ENCODE peak calls at places on chromosomes 3 and 15, in five cellular contexts. B, D, L, K and G are unnamed samples. For H3K9me3, the result is how much of the 10 kb centered on the place peaks cover.

GRCh38 chr15:78914027-78914764 is 30.6 kb downstream of the CTSH start:
- DNase-seq in B (peak), D (no peak), K (no peak), L (peak), G (no peak)

GRCh38 chr15:69958494-69959134 is 139.1 kb downstream of the TLE3 start:
- DNase-seq in K (no peak), B (no peak), L (no peak), D (no peak), G (no peak)

GRCh38 chr15:37109952-37110630 is 9.7 kb upstream of the MEIS2 start:
- DNase-seq in D (peak), L (peak), K (no peak), B (peak), G (no peak)

GRCh38 chr3:63092545-63092944 is 185.6 kb upstream of the SYNPR start:
- DNase-seq in B (peak), D (no peak), L (no peak), K (no peak), G (no peak)

GRCh38 chr3:159765025-159765859 is 223.4 kb upstream of the IL12A start:
- DNase-seq in L (peak), D (peak), B (peak), K (peak), G (peak)

GRCh38 chr3:63576826-63577225 is 75.6 kb upstream of the SNTN start:
- DNase-seq in D (no peak), B (no peak), K (no peak), L (no peak), G (no peak)

GRCh38 chr15:71627604-71628003 is 182.8 kb upstream of the NR2E3 start:
- DNase-seq in B (no peak), L (no peak), K (no peak), D (no peak), G (no peak)

GRCh38 chr15:29924750-29925149 is 102.5 kb upstream of the TJP1 start:
- DNase-seq in K (peak), B (peak), L (no peak), D (peak), G (peak)

GRCh38 chr15:85356276-85356675 is 24.1 kb upstream of the AKAP13 start:
- DNase-seq in B (no peak), D (no peak), K (no peak), L (no peak), G (no peak)

GRCh38 chr3:141414800-141415462 is 46.6 kb downstream of the ZBTB38 start:
- DNase-seq in B (no peak), D (no peak), L (no peak), K (no peak), G (no peak)

GRCh38 chr3:185649414-185649813 is 63.3 kb downstream of the SENP2 start:
- DNase-seq in B (no peak), D (no peak), L (no peak), K (no peak), G (no peak)
- TF ChIP-seq CTCF in B (no peak), D (peak), L (no peak), K (no peak), G (no peak)

DNA sequence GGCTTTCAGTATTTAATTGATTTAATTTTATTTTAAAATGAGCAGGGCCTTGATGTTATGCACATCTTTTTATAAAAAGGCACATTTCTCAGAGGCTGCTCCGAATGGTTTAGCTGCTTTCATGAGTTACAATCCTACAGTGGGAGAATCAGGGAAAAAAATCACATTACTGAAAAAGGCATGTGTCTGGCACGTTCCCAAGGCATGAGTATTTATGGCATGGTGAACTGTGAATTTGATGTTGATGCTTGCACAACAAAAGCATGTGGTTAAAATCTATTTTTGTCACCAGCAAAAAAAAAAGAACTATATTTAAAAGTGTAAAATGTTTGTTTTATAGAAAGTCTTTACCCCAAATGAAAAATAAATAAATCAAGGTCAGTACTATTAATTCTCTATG is 485.2 kb upstream of the ROBO2 start:
- DNase-seq in K (no peak), B (no peak), L (no peak), D (no peak), G (no peak)
- H3K9me3 ChIP-seq in K (under half), B (under half), L (under half), D (under half), G (under half)

GRCh38 chr15:45829336-45830153 is 194.7 kb downstream of the SQOR start:
- DNase-seq in L (no peak), K (peak), D (no peak), B (no peak), G (no peak)

GRCh38 chr15:45831787-45832186 is 197.0 kb downstream of the SQOR start:
- DNase-seq in L (no peak), K (no peak), D (no peak), B (no peak), G (no peak)

GRCh38 chr15:45821390-45821789 is 186.6 kb downstream of the SQOR start:
- DNase-seq in K (no peak), L (no peak), B (no peak), D (no peak), G (no peak)

DNA sequence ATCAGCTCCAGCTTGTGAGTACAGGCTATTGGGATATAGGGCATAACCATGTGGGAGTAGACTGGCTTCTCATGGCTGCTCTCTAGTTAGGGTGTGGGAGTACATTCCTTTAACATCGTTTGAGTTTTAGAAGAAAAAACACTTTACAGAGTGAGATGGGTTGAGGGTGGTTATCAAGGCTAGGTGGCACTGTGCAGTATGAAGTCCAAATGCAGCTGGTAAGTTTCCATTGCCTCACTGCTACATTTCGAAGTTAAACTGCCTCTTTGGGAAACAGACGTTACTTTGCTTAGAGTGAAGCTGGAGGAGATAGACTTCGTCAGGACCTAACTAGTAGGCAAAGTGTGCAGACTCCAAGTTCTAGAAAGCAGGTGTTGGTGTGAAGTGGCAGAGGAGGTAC is 192.4 kb downstream of the SQOR start:
- DNase-seq in B (no peak), L (no peak), D (peak), K (no peak), G (no peak)
- TF ChIP-seq CTCF in B (no peak), L (no peak), D (no peak), K (no peak), G (no peak)

GRCh38 chr3:54954019-54954418 is 26.2 kb upstream of the LRTM1 start:
- DNase-seq in K (no peak), D (peak), B (peak), L (peak), G (no peak)

GRCh38 chr3:54951405-54951804 is 23.5 kb upstream of the LRTM1 start:
- DNase-seq in L (peak), K (peak), D (peak), B (peak), G (peak)

GRCh38 chr3:54955941-54956340 is 28.1 kb upstream of the LRTM1 start:
- DNase-seq in K (no peak), D (no peak), B (no peak), L (no peak), G (no peak)

GRCh38 chr3:54955496-54955895 is 27.6 kb upstream of the LRTM1 start:
- DNase-seq in L (no peak), K (no peak), B (no peak), D (no peak), G (no peak)

DNA sequence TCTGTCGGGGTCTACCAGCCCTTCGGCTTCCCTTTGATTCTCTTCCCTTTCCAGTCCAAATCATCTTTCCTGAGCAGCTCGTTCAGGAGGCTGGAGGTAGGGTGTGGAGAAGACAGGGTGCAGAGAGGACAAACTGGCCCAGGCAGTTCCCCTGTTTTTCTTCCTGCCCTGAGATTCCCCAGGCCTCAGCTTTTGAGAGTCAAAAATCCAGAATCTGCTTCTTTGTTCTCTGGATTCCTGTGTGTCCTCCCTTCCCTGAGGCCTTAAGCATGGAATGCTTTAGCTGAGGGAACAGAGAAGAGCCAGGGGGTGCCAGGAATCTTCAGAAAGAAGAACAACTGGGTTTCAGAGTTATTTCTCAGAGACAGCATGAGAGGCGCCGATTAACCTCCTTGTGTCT is 26.7 kb upstream of the LRTM1 start:
- DNase-seq in L (no peak), K (no peak), D (no peak), B (peak), G (no peak)
- H3K9me3 ChIP-seq in L (under half), K (under half), D (under half), B (under half), G (under half)

GRCh38 chr3:185067173-185067572 is 85.7 kb downstream of the C3orf70 start:
- DNase-seq in B (no peak), D (no peak), K (no peak), L (no peak), G (no peak)

GRCh38 chr3:185063431-185063830 is 89.4 kb downstream of the C3orf70 start:
- DNase-seq in B (no peak), D (no peak), L (no peak), K (no peak), G (no peak)

GRCh38 chr3:185066251-185066650 is 86.6 kb downstream of the C3orf70 start:
- DNase-seq in D (no peak), L (no peak), B (no peak), K (no peak), G (no peak)

GRCh38 chr3:185062221-185062620 is 90.6 kb downstream of the C3orf70 start:
- DNase-seq in B (no peak), K (no peak), L (no peak), D (no peak), G (no peak)

DNA sequence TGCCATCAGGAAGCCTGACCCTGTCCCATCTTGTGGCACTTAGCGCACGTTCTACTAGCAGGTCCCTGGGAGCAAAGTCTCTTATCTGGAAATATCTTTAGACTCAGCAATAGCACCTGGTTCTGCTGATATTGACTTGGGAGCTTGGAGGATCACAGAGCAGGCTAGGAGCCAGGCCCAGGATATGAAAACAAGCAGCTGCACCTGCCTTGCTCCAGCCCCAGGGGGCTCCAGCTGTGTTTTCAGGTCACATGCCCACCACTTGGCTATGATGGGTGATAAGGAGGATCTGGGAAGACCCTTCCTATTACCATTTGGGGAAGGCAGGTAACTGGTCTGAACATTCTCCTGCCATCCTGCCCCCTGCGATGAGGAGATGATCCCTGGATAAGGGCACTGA is 87.8 kb downstream of the C3orf70 start:
- DNase-seq in L (no peak), D (no peak), K (no peak), B (no peak), G (no peak)
- TF ChIP-seq CTCF in L (no peak), D (no peak), K (no peak), B (no peak), G (no peak)

GRCh38 chr3:137764001-137764433 is at the start of gene SOX14:
- DNase-seq in K (peak), L (no peak), B (peak), D (peak), G (peak)
- H3K9me3 ChIP-seq in K (under half), L (under half), B (under half), D (under half), G (under half)

DNA sequence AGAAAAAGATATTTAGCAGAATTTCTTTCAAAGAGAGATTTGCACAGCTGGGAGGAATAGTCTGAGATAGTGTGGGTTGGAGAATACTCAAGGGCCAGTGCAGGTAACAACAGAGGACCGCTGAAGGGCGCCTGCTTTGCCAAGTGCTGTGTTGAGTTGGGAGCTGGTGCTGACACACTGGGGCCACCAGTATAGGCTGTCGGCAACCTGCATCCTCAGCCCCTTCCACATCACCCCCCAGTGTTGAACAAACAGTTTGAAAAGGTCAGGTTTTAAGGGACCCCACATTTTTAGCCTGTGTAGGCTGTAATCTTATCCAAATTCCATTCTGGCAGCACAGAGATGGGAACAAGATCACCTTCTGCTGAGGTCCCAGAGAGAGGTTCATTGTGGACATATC is 96.6 kb downstream of the ABHD5 start:
- DNase-seq in D (no peak), B (no peak), L (no peak), K (no peak), G (no peak)
- TF ChIP-seq CTCF in D (no peak), B (no peak), L (no peak), K (no peak), G (no peak)

GRCh38 chr3:58690490-58690889 is 23.9 kb upstream of the FAM3D start:
- DNase-seq in K (no peak), D (no peak), B (no peak), L (no peak), G (no peak)
- H3K9me3 ChIP-seq in K (under half), D (under half), B (under half), L (under half), G (under half)

GRCh38 chr3:51722362-51722761 is 15.5 kb downstream of the GRM2 start:
- DNase-seq in B (no peak), L (no peak), D (no peak), K (no peak), G (no peak)
- TF ChIP-seq CTCF in B (peak), L (no peak), D (no peak), K (no peak), G (no peak)

GRCh38 chr3:118380576-118380975 is 654.1 kb downstream of the IGSF11 start:
- DNase-seq in D (no peak), B (no peak), K (no peak), L (no peak), G (no peak)
- H3K9me3 ChIP-seq in D (under half), B (under half), K (under half), L (under half), G (under half)